ENCODE peak calls at places on chromosome 16, in five cellular contexts. K is uterus; A is spleen; W is naive thymus-derived CD4-positive, alpha-beta T cell; M is sigmoid colon. G is an unnamed sample.

GRCh38 chr16:59826767-59827166 is 1092.7 kb upstream of the GOT2 start:
- DNase-seq in W (no peak), A (no peak), K (no peak), M (no peak), G (no peak)

GRCh38 chr16:30609002-30609927 is 924 bp downstream of the ZNF689 start:
- DNase-seq in W (no peak), M (peak; percentile 79), A (peak; percentile 89), K (peak; percentile 47), G (peak; percentile 74)

GRCh38 chr16:12303649-12304048 is 327.1 kb downstream of the SNX29 start:
- DNase-seq in W (no peak), K (peak; percentile 54), M (no peak), A (no peak), G (no peak)

GRCh38 chr16:56426585-56426984 is 1.2 kb upstream of the AMFR start:
- DNase-seq in K (no peak), M (no peak), A (no peak), W (no peak), G (no peak)

GRCh38 chr16:48384305-48384981 is 770 bp downstream of the SIAH1 start:
- DNase-seq in K (peak; percentile 44), W (peak; percentile 25), A (peak; percentile 91), M (peak; percentile 81), G (peak; percentile 78)

GRCh38 chr16:25413962-25414361 is 156.3 kb upstream of the ZKSCAN2 start:
- DNase-seq in M (no peak), A (no peak), W (no peak), K (no peak), G (no peak)

GRCh38 chr16:85302018-85302847 is 190.0 kb upstream of the CIBAR2 start:
- DNase-seq in K (peak; percentile 77), M (no peak), A (no peak), W (no peak), G (no peak)

GRCh38 chr16:85238233-85238647 is 126.0 kb upstream of the CIBAR2 start:
- DNase-seq in M (peak; percentile 93), A (no peak), K (peak; percentile 90), W (no peak), G (peak; percentile 96)

GRCh38 chr16:29826342-29826695 is 6.1 kb downstream of the MVP start:
- DNase-seq in M (no peak), K (no peak), W (no peak), A (no peak), G (no peak)

GRCh38 chr16:77945126-77945525 is 77.2 kb upstream of the CLEC3A start:
- DNase-seq in M (no peak), W (no peak), K (no peak), A (no peak), G (no peak)

GRCh38 chr16:29877266-29877961 is 14.4 kb upstream of the CDIPT start:
- DNase-seq in W (no peak), A (no peak), M (no peak), K (no peak), G (no peak)

GRCh38 chr16:9012330-9012729 is 48.6 kb upstream of the USP7 start:
- DNase-seq in W (no peak), A (no peak), K (no peak), M (no peak), G (no peak)

GRCh38 chr16:12271006-12271405 is 294.5 kb downstream of the SNX29 start:
- DNase-seq in A (no peak), W (no peak), M (no peak), K (no peak), G (no peak)

GRCh38 chr16:46763147-46763546 is 15.0 kb upstream of the MYLK3 start:
- DNase-seq in K (no peak), W (no peak), A (peak; percentile 67), M (no peak), G (no peak)

GRCh38 chr16:66754819-66755218 is 3.4 kb upstream of the DYNC1LI2 start:
- DNase-seq in A (no peak), K (no peak), M (no peak), W (no peak), G (no peak)

GRCh38 chr16:3101841-3102470 is 2.9 kb upstream of the ZSCAN10 start:
- DNase-seq in A (peak; percentile 75), W (no peak), K (no peak), M (no peak), G (no peak)

DNA sequence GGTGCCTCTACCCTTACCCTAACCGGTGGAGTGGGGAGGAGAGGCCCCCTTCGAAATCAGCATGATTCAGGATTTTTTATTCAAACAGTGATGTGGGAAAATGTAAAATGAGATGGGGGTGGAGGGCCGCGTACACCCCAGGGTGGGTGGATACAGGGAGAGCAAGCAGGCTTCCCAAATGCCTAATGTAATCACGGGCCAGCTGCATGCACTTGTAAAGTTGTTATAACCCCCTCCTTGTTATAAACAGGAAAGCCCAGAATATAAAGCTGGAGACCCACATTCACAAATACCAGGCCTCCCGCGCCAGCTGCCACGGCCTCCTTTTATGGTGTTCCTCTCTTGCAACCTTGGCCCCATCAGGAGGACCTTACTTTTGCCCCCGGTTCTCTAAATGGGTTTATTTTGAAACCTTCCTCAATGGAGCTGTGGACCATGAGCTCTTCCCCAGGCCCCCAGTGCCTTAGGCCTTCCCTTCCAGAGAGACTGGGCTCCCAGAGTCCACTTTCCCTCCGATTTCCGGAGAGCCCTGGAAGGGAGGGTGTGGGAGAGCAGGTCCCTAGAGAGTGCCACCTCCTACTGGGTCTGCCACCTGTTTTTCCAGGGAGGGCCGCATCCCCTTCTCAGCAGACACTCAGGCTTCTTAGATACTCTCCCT is 906 bp upstream of the FOXL1 start:
- DNase-seq in A (no peak), M (no peak), W (no peak), K (no peak), G (no peak)
- H3K4me1 ChIP-seq in A (peaks cover 12% of the 10 kb centered on the region), M (peaks cover 24% of the 10 kb centered on the region), W (no peaks in the 10 kb centered on the region), K (no peaks in the 10 kb centered on the region), G (peaks cover 60% of the 10 kb centered on the region)

DNA sequence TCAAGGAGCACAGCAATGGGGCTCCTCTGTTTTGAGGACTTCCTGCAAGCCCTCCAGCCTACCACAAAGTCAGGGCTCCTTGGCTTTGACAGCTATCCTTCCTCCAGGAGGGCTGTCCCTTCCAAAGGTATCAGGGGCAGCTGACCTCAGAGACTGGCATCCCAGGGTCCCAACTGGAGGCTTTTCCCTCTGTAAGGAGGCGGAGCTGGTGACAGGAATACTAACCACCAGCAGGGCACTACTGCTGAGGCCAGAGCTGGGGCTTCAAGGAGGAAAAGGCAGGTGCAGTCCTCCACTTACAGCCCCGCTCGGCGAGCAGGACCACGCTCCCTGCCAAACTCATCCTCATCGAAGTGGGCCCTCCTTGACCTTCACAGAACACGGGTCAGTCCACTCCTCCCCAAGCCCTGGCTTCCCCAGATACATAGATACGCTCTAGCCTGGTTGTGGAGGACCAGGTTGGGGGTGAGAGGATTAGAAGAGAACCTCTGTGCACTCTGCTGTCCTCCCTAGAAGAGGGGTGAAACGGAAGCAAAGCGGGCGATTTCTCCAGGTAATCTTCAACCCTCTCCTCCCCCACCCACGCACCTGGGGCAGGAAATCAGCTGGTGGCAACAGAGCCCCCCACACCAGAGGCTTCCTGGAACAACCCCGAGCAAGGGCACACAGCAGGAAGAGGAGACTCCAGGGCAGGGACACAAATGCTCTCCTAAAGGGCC is 20.5 kb downstream of the ST3GAL2 start:
- DNase-seq in M (no peak), K (no peak), W (no peak), A (no peak), G (no peak)
- H3K27ac ChIP-seq in M (no peak overlapping the region), K (no peak overlapping the region), W (peak overlapping the region; percentile 63), A (no peak overlapping the region), G (no peak overlapping the region)

GRCh38 chr16:84180519-84181140 is 6.2 kb downstream of the TAF1C start:
- DNase-seq in W (no peak), K (no peak), A (no peak), M (no peak), G (no peak)
- H3K4me1 ChIP-seq in W (no peaks in the 10 kb centered on the region), K (no peaks in the 10 kb centered on the region), A (peaks cover 37% of the 10 kb centered on the region), M (peaks cover 34% of the 10 kb centered on the region), G (peaks cover 26% of the 10 kb centered on the region)

DNA sequence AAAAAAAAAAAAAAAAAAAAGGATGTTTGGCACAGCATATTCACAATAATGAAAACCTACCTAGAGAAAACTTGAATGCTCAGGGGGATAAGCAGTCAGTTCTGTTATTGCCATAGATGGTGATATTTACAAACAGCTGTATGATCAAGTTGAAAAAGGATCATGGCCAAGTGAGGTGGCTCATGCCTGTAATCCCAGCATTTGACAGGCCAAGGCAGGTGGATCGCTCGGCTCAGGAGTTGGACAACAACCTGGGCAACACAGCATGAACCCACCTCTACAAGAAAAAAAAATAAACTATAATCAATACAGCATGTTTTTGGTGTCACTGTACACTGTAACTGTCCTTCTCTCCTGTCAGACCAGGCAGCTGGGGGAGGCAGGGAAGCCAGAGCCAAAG is 19.1 kb downstream of the ANKS3 start:
- DNase-seq in K (no peak), W (no peak), M (no peak), A (no peak), G (no peak)
- H3K27ac ChIP-seq in K (no peak overlapping the region), W (no peak overlapping the region), M (no peak overlapping the region), A (no peak overlapping the region), G (no peak overlapping the region)

GRCh38 chr16:4114257-4115208 is 1.7 kb downstream of the ADCY9 start:
- DNase-seq in A (peak; percentile 80), K (no peak), W (no peak), M (no peak), G (no peak)
- H3K4me1 ChIP-seq in A (peaks cover 50% of the 10 kb centered on the region), K (peaks cover 6% of the 10 kb centered on the region), W (peaks cover 19% of the 10 kb centered on the region), M (peaks cover 50% of the 10 kb centered on the region), G (peaks cover 35% of the 10 kb centered on the region)